ENCODE peak calls at places on chromosomes 13 and 19, in ten cellular contexts. One of them, this sample, is unnamed. For H3K27me3, the result is how much of the 10 kb centered on the place peaks cover.

GRCh38 chr19:12611361-12611699 is 610 bp downstream of the ZNF791 start:
- DNase-seq in endodermal cell: peak
- DNase-seq in neural progenitor cell: peak
- DNase-seq in dorsolateral prefrontal cortex: peak
- DNase-seq in colonic mucosa: peak
- DNase-seq in CD4-positive, alpha-beta T cell: no peak
- DNase-seq in RWPE2: peak
- DNase-seq in left ventricle myocardium inferior: peak
- DNase-seq in tibial nerve: peak
- DNase-seq in AG04450: peak
- DNase-seq in this sample: peak

GRCh38 chr19:17555929-17556813 is 722 bp downstream of the COLGALT1 start:
- DNase-seq in endodermal cell: peak
- DNase-seq in neural progenitor cell: peak
- DNase-seq in dorsolateral prefrontal cortex: peak
- DNase-seq in colonic mucosa: peak
- DNase-seq in CD4-positive, alpha-beta T cell: peak
- DNase-seq in RWPE2: no peak
- DNase-seq in left ventricle myocardium inferior: peak
- DNase-seq in tibial nerve: no peak
- DNase-seq in AG04450: no peak
- DNase-seq in this sample: no peak

GRCh38 chr19:52110780-52111179 is 15.2 kb upstream of the ZNF841 start:
- DNase-seq in endodermal cell: no peak
- DNase-seq in neural progenitor cell: no peak
- DNase-seq in dorsolateral prefrontal cortex: no peak
- DNase-seq in colonic mucosa: no peak
- DNase-seq in CD4-positive, alpha-beta T cell: no peak
- DNase-seq in RWPE2: no peak
- DNase-seq in left ventricle myocardium inferior: no peak
- DNase-seq in tibial nerve: no peak
- DNase-seq in AG04450: no peak
- DNase-seq in this sample: no peak

GRCh38 chr13:86760620-86761019 is 910.6 kb upstream of the SLITRK5 start:
- DNase-seq in endodermal cell: no peak
- DNase-seq in neural progenitor cell: no peak
- DNase-seq in dorsolateral prefrontal cortex: no peak
- DNase-seq in colonic mucosa: no peak
- DNase-seq in CD4-positive, alpha-beta T cell: no peak
- DNase-seq in RWPE2: no peak
- DNase-seq in left ventricle myocardium inferior: no peak
- DNase-seq in tibial nerve: no peak
- DNase-seq in AG04450: no peak
- DNase-seq in this sample: no peak

GRCh38 chr19:40690050-40690698 is at the start of gene NUMBL:
- DNase-seq in endodermal cell: no peak
- DNase-seq in neural progenitor cell: no peak
- DNase-seq in dorsolateral prefrontal cortex: no peak
- DNase-seq in colonic mucosa: no peak
- DNase-seq in CD4-positive, alpha-beta T cell: no peak
- DNase-seq in RWPE2: no peak
- DNase-seq in left ventricle myocardium inferior: peak
- DNase-seq in tibial nerve: no peak
- DNase-seq in AG04450: no peak
- DNase-seq in this sample: no peak

GRCh38 chr13:49248433-49249002 is 793 bp downstream of the CDADC1 start:
- DNase-seq in endodermal cell: no peak
- DNase-seq in neural progenitor cell: peak
- DNase-seq in dorsolateral prefrontal cortex: no peak
- DNase-seq in colonic mucosa: no peak
- DNase-seq in CD4-positive, alpha-beta T cell: no peak
- DNase-seq in RWPE2: no peak
- DNase-seq in left ventricle myocardium inferior: no peak
- DNase-seq in tibial nerve: no peak
- DNase-seq in AG04450: no peak
- DNase-seq in this sample: no peak

GRCh38 chr19:38193445-38193844 is 30.6 kb downstream of the DPF1 start:
- DNase-seq in endodermal cell: no peak
- DNase-seq in neural progenitor cell: no peak
- DNase-seq in dorsolateral prefrontal cortex: no peak
- DNase-seq in colonic mucosa: no peak
- DNase-seq in CD4-positive, alpha-beta T cell: no peak
- DNase-seq in RWPE2: no peak
- DNase-seq in left ventricle myocardium inferior: no peak
- DNase-seq in tibial nerve: no peak
- DNase-seq in AG04450: no peak
- DNase-seq in this sample: no peak

GRCh38 chr19:15402411-15403150 is 16.2 kb downstream of the AKAP8L start:
- DNase-seq in endodermal cell: peak
- DNase-seq in neural progenitor cell: no peak
- DNase-seq in dorsolateral prefrontal cortex: no peak
- DNase-seq in colonic mucosa: no peak
- DNase-seq in CD4-positive, alpha-beta T cell: no peak
- DNase-seq in RWPE2: no peak
- DNase-seq in left ventricle myocardium inferior: peak
- DNase-seq in tibial nerve: no peak
- DNase-seq in AG04450: no peak
- DNase-seq in this sample: no peak

GRCh38 chr19:52695996-52696395 is 38.8 kb downstream of the ZNF611 start:
- DNase-seq in endodermal cell: no peak
- DNase-seq in neural progenitor cell: no peak
- DNase-seq in dorsolateral prefrontal cortex: no peak
- DNase-seq in colonic mucosa: no peak
- DNase-seq in CD4-positive, alpha-beta T cell: no peak
- DNase-seq in RWPE2: no peak
- DNase-seq in left ventricle myocardium inferior: no peak
- DNase-seq in tibial nerve: no peak
- DNase-seq in AG04450: no peak
- DNase-seq in this sample: no peak

GRCh38 chr19:32977269-32977668 is 5.2 kb downstream of the FAAP24 start:
- DNase-seq in endodermal cell: no peak
- DNase-seq in neural progenitor cell: no peak
- DNase-seq in dorsolateral prefrontal cortex: no peak
- DNase-seq in colonic mucosa: peak
- DNase-seq in CD4-positive, alpha-beta T cell: no peak
- DNase-seq in RWPE2: no peak
- DNase-seq in left ventricle myocardium inferior: no peak
- DNase-seq in tibial nerve: no peak
- DNase-seq in AG04450: no peak
- DNase-seq in this sample: no peak

GRCh38 chr19:57267294-57267693 is 13.0 kb upstream of the ZNF460 start:
- DNase-seq in endodermal cell: no peak
- DNase-seq in neural progenitor cell: no peak
- DNase-seq in dorsolateral prefrontal cortex: no peak
- DNase-seq in colonic mucosa: no peak
- DNase-seq in CD4-positive, alpha-beta T cell: no peak
- DNase-seq in RWPE2: no peak
- DNase-seq in left ventricle myocardium inferior: no peak
- DNase-seq in tibial nerve: no peak
- DNase-seq in AG04450: no peak
- DNase-seq in this sample: no peak

GRCh38 chr19:3073159-3073563 is 10.9 kb upstream of the TLE5 start:
- DNase-seq in endodermal cell: no peak
- DNase-seq in neural progenitor cell: no peak
- DNase-seq in dorsolateral prefrontal cortex: no peak
- DNase-seq in colonic mucosa: peak
- DNase-seq in CD4-positive, alpha-beta T cell: no peak
- DNase-seq in RWPE2: no peak
- DNase-seq in left ventricle myocardium inferior: no peak
- DNase-seq in tibial nerve: no peak
- DNase-seq in AG04450: peak
- DNase-seq in this sample: no peak

GRCh38 chr13:106507560-106508274 is 27.7 kb downstream of the EFNB2 start:
- DNase-seq in endodermal cell: no peak
- DNase-seq in neural progenitor cell: peak
- DNase-seq in dorsolateral prefrontal cortex: no peak
- DNase-seq in colonic mucosa: no peak
- DNase-seq in CD4-positive, alpha-beta T cell: no peak
- DNase-seq in RWPE2: peak
- DNase-seq in left ventricle myocardium inferior: no peak
- DNase-seq in tibial nerve: no peak
- DNase-seq in AG04450: peak
- DNase-seq in this sample: no peak

GRCh38 chr19:8105471-8105870 is 43.9 kb downstream of the FBN3 start:
- DNase-seq in endodermal cell: no peak
- DNase-seq in neural progenitor cell: no peak
- DNase-seq in dorsolateral prefrontal cortex: no peak
- DNase-seq in colonic mucosa: no peak
- DNase-seq in CD4-positive, alpha-beta T cell: no peak
- DNase-seq in RWPE2: no peak
- DNase-seq in left ventricle myocardium inferior: no peak
- DNase-seq in tibial nerve: no peak
- DNase-seq in AG04450: no peak
- DNase-seq in this sample: no peak

GRCh38 chr13:45372189-45373115 is 31.5 kb upstream of the TPT1 start:
- DNase-seq in endodermal cell: peak
- DNase-seq in neural progenitor cell: no peak
- DNase-seq in dorsolateral prefrontal cortex: no peak
- DNase-seq in colonic mucosa: no peak
- DNase-seq in CD4-positive, alpha-beta T cell: no peak
- DNase-seq in RWPE2: no peak
- DNase-seq in left ventricle myocardium inferior: no peak
- DNase-seq in tibial nerve: no peak
- DNase-seq in AG04450: no peak
- DNase-seq in this sample: no peak

GRCh38 chr13:114167885-114168284 is 11.2 kb upstream of the CFAP97D2 start:
- DNase-seq in endodermal cell: no peak
- DNase-seq in neural progenitor cell: no peak
- DNase-seq in dorsolateral prefrontal cortex: no peak
- DNase-seq in colonic mucosa: no peak
- DNase-seq in CD4-positive, alpha-beta T cell: no peak
- DNase-seq in RWPE2: no peak
- DNase-seq in left ventricle myocardium inferior: no peak
- DNase-seq in tibial nerve: no peak
- DNase-seq in AG04450: no peak
- DNase-seq in this sample: no peak
- H3K27me3 ChIP-seq in endodermal cell: under half
- H3K27me3 ChIP-seq in neural progenitor cell: under half
- H3K27me3 ChIP-seq in dorsolateral prefrontal cortex: under half
- H3K27me3 ChIP-seq in colonic mucosa: under half
- H3K27me3 ChIP-seq in CD4-positive, alpha-beta T cell: under half
- H3K27me3 ChIP-seq in RWPE2: under half
- H3K27me3 ChIP-seq in left ventricle myocardium inferior: under half
- H3K27me3 ChIP-seq in tibial nerve: under half
- H3K27me3 ChIP-seq in AG04450: under half
- H3K27me3 ChIP-seq in this sample: under half

DNA sequence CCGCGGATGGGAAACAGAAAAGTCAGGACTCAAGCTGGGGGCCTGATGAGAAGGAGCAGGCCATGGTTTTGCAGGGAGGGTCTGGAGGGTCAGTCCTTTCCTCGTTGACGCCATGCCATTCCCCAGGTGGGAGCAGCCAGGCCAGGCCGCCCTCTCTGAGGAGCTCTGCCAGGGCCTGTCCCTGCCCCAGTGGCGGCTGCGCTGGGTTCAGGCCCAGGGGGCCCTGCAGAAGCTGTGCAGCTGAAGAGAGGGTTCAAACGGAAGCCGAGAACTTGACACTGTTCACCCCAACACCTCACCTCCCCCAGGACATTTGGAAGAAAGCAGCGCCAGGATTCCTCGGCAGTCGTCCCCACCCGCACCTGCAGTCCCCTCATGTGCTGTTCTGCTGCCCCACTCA is 6.1 kb upstream of the RBM42 start:
- DNase-seq in endodermal cell: no peak
- DNase-seq in neural progenitor cell: no peak
- DNase-seq in dorsolateral prefrontal cortex: no peak
- DNase-seq in colonic mucosa: no peak
- DNase-seq in CD4-positive, alpha-beta T cell: no peak
- DNase-seq in RWPE2: no peak
- DNase-seq in left ventricle myocardium inferior: no peak
- DNase-seq in tibial nerve: no peak
- DNase-seq in AG04450: no peak
- DNase-seq in this sample: no peak
- H3K27ac ChIP-seq in endodermal cell: no peak
- H3K27ac ChIP-seq in neural progenitor cell: no peak
- H3K27ac ChIP-seq in dorsolateral prefrontal cortex: no peak
- H3K27ac ChIP-seq in colonic mucosa: no peak
- H3K27ac ChIP-seq in CD4-positive, alpha-beta T cell: no peak
- H3K27ac ChIP-seq in RWPE2: no peak
- H3K27ac ChIP-seq in left ventricle myocardium inferior: no peak
- H3K27ac ChIP-seq in tibial nerve: no peak
- H3K27ac ChIP-seq in AG04450: no peak
- H3K27ac ChIP-seq in this sample: no peak

DNA sequence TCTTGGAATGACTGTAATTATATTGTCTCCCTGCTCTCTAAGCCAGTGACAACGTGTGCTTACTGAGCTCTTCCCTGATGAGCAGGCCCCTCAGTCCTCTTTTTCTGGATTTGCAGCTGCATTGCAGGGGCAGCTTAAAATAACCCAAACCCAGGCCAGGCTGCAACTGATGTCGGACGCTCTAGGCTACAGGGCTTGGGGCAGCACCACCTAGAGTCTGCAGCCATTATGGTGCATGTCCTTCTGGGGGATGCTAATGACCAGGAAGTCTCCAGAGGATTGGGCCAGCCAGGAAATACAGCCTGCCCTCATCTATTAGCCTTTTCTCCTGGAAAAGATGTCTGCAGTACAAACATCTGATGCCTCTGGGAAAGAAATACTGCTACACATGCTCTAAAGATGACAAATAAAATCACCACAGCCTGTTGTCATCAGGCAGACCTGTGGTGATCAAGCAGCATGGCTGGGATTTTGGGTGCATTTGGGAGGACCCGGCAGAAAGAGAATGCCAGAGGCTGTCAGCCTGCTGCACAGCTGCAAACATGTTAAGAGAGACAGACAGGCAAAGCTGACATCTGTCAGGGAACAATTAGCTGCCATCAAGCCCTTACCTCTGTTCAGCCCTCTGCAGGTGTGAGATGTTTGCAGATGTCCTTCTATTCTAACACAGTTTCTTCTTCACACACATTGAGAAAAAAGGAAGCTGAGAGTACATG is 51.8 kb downstream of the CCDC70 start:
- DNase-seq in endodermal cell: peak
- DNase-seq in neural progenitor cell: peak
- DNase-seq in dorsolateral prefrontal cortex: no peak
- DNase-seq in colonic mucosa: no peak
- DNase-seq in CD4-positive, alpha-beta T cell: no peak
- DNase-seq in RWPE2: no peak
- DNase-seq in left ventricle myocardium inferior: no peak
- DNase-seq in tibial nerve: no peak
- DNase-seq in AG04450: no peak
- DNase-seq in this sample: no peak
- TF ChIP-seq CTCF in endodermal cell: peak
- TF ChIP-seq CTCF in neural progenitor cell: peak
- TF ChIP-seq CTCF in dorsolateral prefrontal cortex: peak
- TF ChIP-seq CTCF in colonic mucosa: no peak
- TF ChIP-seq CTCF in CD4-positive, alpha-beta T cell: no peak
- TF ChIP-seq CTCF in RWPE2: no peak
- TF ChIP-seq CTCF in left ventricle myocardium inferior: peak
- TF ChIP-seq CTCF in tibial nerve: no peak
- TF ChIP-seq CTCF in AG04450: no peak
- TF ChIP-seq CTCF in this sample: no peak

GRCh38 chr19:1765904-1766799 is 12.8 kb downstream of the ONECUT3 start:
- DNase-seq in endodermal cell: peak
- DNase-seq in neural progenitor cell: no peak
- DNase-seq in dorsolateral prefrontal cortex: no peak
- DNase-seq in colonic mucosa: no peak
- DNase-seq in CD4-positive, alpha-beta T cell: no peak
- DNase-seq in RWPE2: no peak
- DNase-seq in left ventricle myocardium inferior: no peak
- DNase-seq in tibial nerve: no peak
- DNase-seq in AG04450: no peak
- DNase-seq in this sample: no peak
- H3K27me3 ChIP-seq in endodermal cell: half or more
- H3K27me3 ChIP-seq in neural progenitor cell: half or more
- H3K27me3 ChIP-seq in dorsolateral prefrontal cortex: half or more
- H3K27me3 ChIP-seq in colonic mucosa: half or more
- H3K27me3 ChIP-seq in CD4-positive, alpha-beta T cell: half or more
- H3K27me3 ChIP-seq in RWPE2: half or more
- H3K27me3 ChIP-seq in left ventricle myocardium inferior: half or more
- H3K27me3 ChIP-seq in tibial nerve: under half
- H3K27me3 ChIP-seq in AG04450: half or more
- H3K27me3 ChIP-seq in this sample: half or more